ENCODE peak calls at places on chromosomes 5 and 9, in eight cellular contexts. G is H1, N is K562, D is stomach, B is prostate gland, R is GM23338, L is spleen, W is HepG2. I is an unnamed sample.

GRCh38 chr5:66894480-66895240 is 298.5 kb downstream of the MAST4 start:
- DNase-seq in R (no peak), D (no peak), G (no peak), N (no peak), L (no peak), W (no peak), B (no peak), I (no peak)

GRCh38 chr5:132277971-132278964 is 15.9 kb upstream of the SLC22A4 start:
- DNase-seq in B (no peak), G (no peak), N (peak; percentile 74), D (no peak), L (peak; percentile 47), R (peak; percentile 84), W (peak; percentile 63), I (no peak)

GRCh38 chr5:144144956-144145751 is 25.3 kb downstream of the YIPF5 start:
- DNase-seq in N (no peak), L (no peak), R (no peak), D (no peak), B (no peak), G (no peak), W (no peak), I (no peak)

GRCh38 chr5:61916621-61917620 is 389.1 kb upstream of the KIF2A start:
- DNase-seq in G (no peak), R (no peak), L (no peak), B (peak; percentile 29), N (no peak), D (no peak), W (no peak), I (no peak)

GRCh38 chr5:157993201-157993600 is 134.3 kb upstream of the CLINT1 start:
- DNase-seq in W (no peak), L (no peak), R (no peak), G (no peak), N (no peak), D (no peak), B (no peak), I (no peak)

GRCh38 chr9:124502711-124503702 is 4.2 kb downstream of the NR5A1 start:
- DNase-seq in G (peak; percentile 73), R (peak; percentile 74), D (no peak), W (no peak), B (no peak), L (peak; percentile 55), N (no peak), I (no peak)

GRCh38 chr5:170221319-170221718 is 11.5 kb upstream of the C5orf58 start:
- DNase-seq in N (no peak), L (no peak), G (no peak), R (peak; percentile 78), W (no peak), D (no peak), B (no peak), I (no peak)

GRCh38 chr9:127565231-127565630 is 46.8 kb upstream of the STXBP1 start:
- DNase-seq in G (no peak), R (no peak), D (no peak), L (no peak), B (no peak), W (no peak), N (no peak), I (no peak)

GRCh38 chr5:1203968-1204692 is 2.7 kb downstream of the SLC6A19 start:
- DNase-seq in G (no peak), N (no peak), L (no peak), B (no peak), W (no peak), R (no peak), D (no peak), I (no peak)

GRCh38 chr9:113258282-113258681 is 17.1 kb downstream of the CDC26 start:
- DNase-seq in W (no peak), N (no peak), R (no peak), L (no peak), G (no peak), B (no peak), D (no peak), I (no peak)

GRCh38 chr5:157233515-157233914 is 32.4 kb upstream of the CYFIP2 start:
- DNase-seq in D (no peak), W (no peak), N (no peak), B (no peak), G (peak; percentile 33), R (peak; percentile 55), L (no peak), I (no peak)

GRCh38 chr5:137022043-137022442 is 477.1 kb downstream of the SPOCK1 start:
- DNase-seq in L (no peak), N (no peak), B (no peak), G (no peak), W (no peak), R (no peak), D (no peak), I (no peak)

GRCh38 chr5:180313677-180314076 is 21.8 kb upstream of the MAPK9 start:
- DNase-seq in N (peak; percentile 61), B (no peak), D (no peak), L (no peak), G (no peak), R (peak; percentile 71), W (peak; percentile 70), I (peak; percentile 90)

GRCh38 chr5:1047332-1047965 is 38.8 kb downstream of the NKD2 start:
- DNase-seq in N (no peak), B (no peak), D (no peak), R (no peak), L (no peak), W (no peak), G (peak; percentile 3), I (no peak)

GRCh38 chr9:37412431-37413151 is 9.9 kb upstream of the GRHPR start:
- DNase-seq in R (no peak), W (no peak), G (no peak), L (no peak), N (no peak), B (no peak), D (no peak), I (no peak)

GRCh38 chr5:6216516-6217075 is 161.8 kb downstream of the MED10 start:
- DNase-seq in B (no peak), N (no peak), R (no peak), G (no peak), L (no peak), D (no peak), W (no peak), I (no peak)

GRCh38 chr5:154168395-154168794 is 22.1 kb upstream of the GALNT10 start:
- DNase-seq in B (no peak), G (no peak), L (no peak), W (no peak), N (no peak), D (no peak), R (no peak), I (no peak)

DNA sequence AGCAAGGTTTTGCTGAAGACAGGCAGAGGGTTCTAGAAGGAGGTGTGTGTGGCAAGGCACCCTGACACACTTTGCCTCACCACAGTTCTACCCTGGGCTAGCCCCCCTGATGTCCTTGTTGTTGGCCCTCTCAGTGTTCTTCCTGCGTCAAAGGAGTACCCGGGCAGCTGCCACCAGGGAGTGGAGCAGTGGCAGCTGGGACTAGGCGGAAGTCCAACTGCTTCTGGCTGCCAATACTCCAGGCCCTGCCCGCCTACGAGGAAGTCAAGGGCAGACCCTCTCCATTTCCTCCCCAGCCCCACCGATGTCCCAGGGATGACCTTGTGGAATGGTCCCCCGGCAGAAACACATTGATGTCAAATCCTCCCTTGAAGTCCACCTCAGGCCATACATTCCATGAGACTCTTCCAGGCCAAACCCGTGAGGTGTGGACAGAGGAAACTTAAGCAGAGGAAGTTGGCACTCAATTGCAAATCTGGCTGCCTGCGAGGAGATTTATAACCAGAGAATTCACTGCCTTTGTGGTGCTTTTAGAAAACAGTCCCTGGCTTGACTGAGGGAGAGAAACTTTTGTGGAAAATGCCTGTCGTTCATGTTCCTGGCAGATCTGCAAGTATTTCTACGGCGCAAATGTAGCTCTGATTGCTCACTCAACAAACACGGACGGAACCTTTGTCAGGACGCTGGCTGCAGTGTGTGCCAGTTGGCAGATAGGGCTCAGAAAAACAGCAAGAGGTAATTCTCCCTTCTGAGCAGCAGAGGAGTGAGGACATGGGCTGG is 339.7 kb downstream of the RAB3C start:
- DNase-seq in G (no peak), R (no peak), L (peak; percentile 86), B (peak; percentile 88), N (no peak), D (peak; percentile 85), W (no peak), I (peak; percentile 14)
- TF ChIP-seq POLR2AphosphoS5 in G (no peak), R (no peak), L (peak; percentile 65), B (peak; percentile 80), N (no peak), D (peak; percentile 43), W (no peak), I (no peak)

DNA sequence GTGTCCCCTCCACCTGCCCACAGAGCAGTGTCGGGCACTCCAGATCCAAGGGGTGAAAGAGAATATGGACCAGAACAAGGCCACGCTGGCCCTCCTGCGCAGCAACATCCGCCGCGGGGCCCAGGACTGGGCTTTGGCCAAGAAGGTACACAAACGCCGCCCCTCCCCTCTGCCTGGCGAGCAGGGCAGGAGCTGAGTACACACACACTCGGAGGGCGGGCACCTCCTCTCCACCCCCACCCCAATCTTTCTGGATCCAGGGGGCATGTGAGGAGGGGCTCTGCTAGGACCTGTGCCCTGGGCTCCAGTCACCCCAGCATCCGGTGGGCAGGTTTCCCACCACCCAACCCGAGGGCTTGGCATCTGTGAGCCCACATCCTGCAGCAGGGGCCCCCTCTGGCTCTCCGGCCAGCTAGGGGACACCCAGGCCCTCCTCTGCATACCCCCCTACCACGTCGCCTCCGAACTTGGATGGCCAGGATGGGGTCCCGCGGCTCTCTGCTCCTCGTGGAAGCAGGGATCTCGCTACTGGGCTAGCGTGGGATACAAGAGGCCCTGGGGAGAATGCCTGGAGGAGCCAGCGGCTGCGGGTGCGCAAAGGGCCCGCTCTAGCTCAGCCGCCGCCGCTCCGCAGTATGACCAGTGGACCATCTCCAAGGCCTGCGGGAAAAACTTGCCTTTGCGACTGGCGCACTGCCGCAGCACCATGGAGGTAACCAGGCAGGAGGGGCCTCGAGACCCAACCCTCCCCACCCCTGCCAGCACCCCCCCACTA is 3.1 kb downstream of the CCDC183 start:
- DNase-seq in L (peak; percentile 79), R (peak; percentile 64), G (no peak), B (peak; percentile 82), D (peak; percentile 89), W (peak; percentile 80), N (no peak), I (peak; percentile 73)
- H3K36me3 ChIP-seq in L (no peaks in the 10 kb centered on the region), R (no peaks in the 10 kb centered on the region), G (no peaks in the 10 kb centered on the region), B (no peaks in the 10 kb centered on the region), D (no peaks in the 10 kb centered on the region), W (no peaks in the 10 kb centered on the region), N (no peaks in the 10 kb centered on the region), I (no peaks in the 10 kb centered on the region)

DNA sequence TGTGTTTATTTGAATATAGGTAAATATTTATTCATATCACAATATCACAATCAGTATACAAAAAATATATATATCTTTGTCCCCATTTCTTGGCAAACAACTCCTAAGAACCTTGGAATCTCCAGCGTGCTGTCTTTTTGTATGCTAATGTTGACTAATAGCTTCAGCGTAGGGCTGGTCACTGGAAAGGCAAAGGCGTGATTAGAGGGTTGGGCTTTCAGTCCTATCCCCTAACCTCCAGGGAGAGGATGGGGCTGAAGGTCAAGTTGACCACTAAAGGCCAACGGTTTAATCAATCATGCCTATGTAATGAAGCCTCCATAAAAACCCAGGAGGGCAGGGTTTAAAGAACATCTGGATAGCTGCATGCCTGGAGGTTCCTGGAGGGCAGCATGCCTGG is 79.6 kb upstream of the BNC2 start:
- DNase-seq in W (no peak), G (no peak), R (peak; percentile 51), L (no peak), B (no peak), N (no peak), D (no peak), I (no peak)
- TF ChIP-seq POLR2AphosphoS5 in W (no peak), G (no peak), R (no peak), L (no peak), B (no peak), N (no peak), D (no peak), I (no peak)

DNA sequence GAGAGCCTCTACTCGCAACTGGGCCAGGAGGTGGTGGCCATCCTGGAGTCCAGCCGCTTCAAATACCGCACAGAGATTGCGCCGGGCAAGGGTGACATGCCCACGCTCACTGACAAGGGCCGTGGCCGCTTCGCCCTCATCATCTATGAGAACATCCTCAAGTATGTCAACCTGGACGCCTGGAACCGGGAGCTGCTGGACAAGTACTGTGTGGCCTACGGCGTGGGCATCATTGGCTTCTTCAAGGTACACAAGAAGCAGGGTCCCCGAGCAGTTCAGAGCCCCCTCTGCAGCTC is 13.5 kb downstream of the NDST1 start:
- DNase-seq in N (no peak), G (no peak), R (no peak), D (no peak), B (no peak), W (no peak), L (no peak), I (no peak)
- H3K36me3 ChIP-seq in N (peaks cover 32% of the 10 kb centered on the region), G (peaks cover 6% of the 10 kb centered on the region), R (no peaks in the 10 kb centered on the region), D (peaks cover 25% of the 10 kb centered on the region), B (no peaks in the 10 kb centered on the region), W (peaks cover 1% of the 10 kb centered on the region), L (peaks cover 8% of the 10 kb centered on the region), I (peaks cover 16% of the 10 kb centered on the region)